ENCODE peak calls at places on chromosome 21, in four cellular contexts. C, A, U and X are unnamed samples.

GRCh38 chr21:39386899-39387298 is 38.0 kb upstream of the HMGN1 start:
- DNase-seq in C (no peak), U (no peak), A (no peak), X (no peak)

GRCh38 chr21:26849428-26850115 is 4.4 kb upstream of the ADAMTS1 start:
- DNase-seq in A (no peak), U (peak; percentile 41), C (peak; percentile 7), X (no peak)

GRCh38 chr21:41321908-41322495 is 5.4 kb downstream of the FAM3B start:
- DNase-seq in A (no peak), U (no peak), C (no peak), X (no peak)

GRCh38 chr21:39110431-39110830 is 72.8 kb downstream of the PSMG1 start:
- DNase-seq in C (no peak), A (no peak), U (no peak), X (no peak)

GRCh38 chr21:42350271-42350885 is 416 bp downstream of the TFF2 start:
- DNase-seq in A (no peak), U (no peak), C (no peak), X (no peak)

GRCh38 chr21:28272272-28272992 is 720.2 kb downstream of the LTN1 start:
- DNase-seq in A (no peak), C (no peak), U (no peak), X (no peak)

GRCh38 chr21:44892536-44893277 is 19.2 kb upstream of the PTTG1IP start:
- DNase-seq in C (peak; percentile 60), U (peak; percentile 36), A (peak; percentile 68), X (peak; percentile 56)

GRCh38 chr21:41641821-41642368 is 125.0 kb downstream of the RIPK4 start:
- DNase-seq in U (peak; percentile 73), A (no peak), C (no peak), X (no peak)

GRCh38 chr21:31873275-31873695 is 465 bp downstream of the HUNK start:
- DNase-seq in C (peak; percentile 68), U (no peak), A (no peak), X (no peak)

GRCh38 chr21:14757533-14758327 is 211.6 kb upstream of the SAMSN1 start:
- DNase-seq in A (no peak), U (no peak), C (no peak), X (no peak)

GRCh38 chr21:45289655-45290515 is 2.2 kb upstream of the POFUT2 start:
- DNase-seq in U (no peak), A (no peak), C (no peak), X (no peak)

GRCh38 chr21:21750124-21750825 is 752.1 kb downstream of the NCAM2 start:
- DNase-seq in U (no peak), C (no peak), A (no peak), X (no peak)

GRCh38 chr21:33971492-33972013 is 55.9 kb upstream of the ATP5PO start:
- DNase-seq in A (no peak), U (peak; percentile 60), C (no peak), X (no peak)

GRCh38 chr21:44695176-44695575 is 1.8 kb upstream of the KRTAP10-12 start:
- DNase-seq in C (no peak), A (no peak), U (no peak), X (no peak)

GRCh38 chr21:28371713-28372112 is 621.0 kb downstream of the LTN1 start:
- DNase-seq in U (no peak), C (no peak), A (no peak), X (no peak)

GRCh38 chr21:30336596-30336995 is 898 bp downstream of the KRTAP27-1 start:
- DNase-seq in C (no peak), U (no peak), A (no peak), X (no peak)

GRCh38 chr21:15539376-15539775 is 190.4 kb upstream of the USP25 start:
- DNase-seq in C (no peak), A (no peak), U (no peak), X (no peak)